ENCODE peak calls at places on chromosomes 12 and 14, in six cellular contexts. One of them, this sample, is unnamed.

GRCh38 chr12:64610660-64611429 is 550 bp downstream of the RASSF3 start:
- DNase-seq in HCT116: no peak
- DNase-seq in GM23248: peak; percentile 76
- DNase-seq in endothelial cell of umbilical vein: peak; percentile 55
- DNase-seq in fibroblast of lung: peak; percentile 57
- DNase-seq in astrocyte: peak; percentile 32
- DNase-seq in this sample: peak; percentile 78

GRCh38 chr14:61561657-61562276 is 133.5 kb upstream of the HIF1A start:
- DNase-seq in GM23248: peak; percentile 96
- DNase-seq in astrocyte: peak; percentile 100
- DNase-seq in HCT116: peak; percentile 82
- DNase-seq in endothelial cell of umbilical vein: peak; percentile 99
- DNase-seq in fibroblast of lung: peak; percentile 100
- DNase-seq in this sample: peak; percentile 99

GRCh38 chr12:105613269-105613668 is 282.8 kb downstream of the C12orf75 start:
- DNase-seq in GM23248: no peak
- DNase-seq in fibroblast of lung: no peak
- DNase-seq in astrocyte: no peak
- DNase-seq in endothelial cell of umbilical vein: no peak
- DNase-seq in HCT116: no peak
- DNase-seq in this sample: no peak

GRCh38 chr14:69170848-69171247 is 17.9 kb upstream of the DCAF5 start:
- DNase-seq in HCT116: no peak
- DNase-seq in fibroblast of lung: peak; percentile 33
- DNase-seq in GM23248: peak; percentile 48
- DNase-seq in endothelial cell of umbilical vein: no peak
- DNase-seq in astrocyte: no peak
- DNase-seq in this sample: no peak

GRCh38 chr12:41970744-41971143 is 173.9 kb downstream of the GXYLT1 start:
- DNase-seq in astrocyte: no peak
- DNase-seq in fibroblast of lung: no peak
- DNase-seq in HCT116: no peak
- DNase-seq in endothelial cell of umbilical vein: no peak
- DNase-seq in GM23248: no peak
- DNase-seq in this sample: no peak

GRCh38 chr14:57834001-57834598 is 31.8 kb downstream of the SLC35F4 start:
- DNase-seq in GM23248: peak; percentile 18
- DNase-seq in fibroblast of lung: peak; percentile 4
- DNase-seq in endothelial cell of umbilical vein: no peak
- DNase-seq in HCT116: no peak
- DNase-seq in astrocyte: no peak
- DNase-seq in this sample: no peak

GRCh38 chr14:22524784-22525161 is 64.3 kb downstream of the DAD1 start:
- DNase-seq in GM23248: no peak
- DNase-seq in HCT116: no peak
- DNase-seq in fibroblast of lung: peak; percentile 75
- DNase-seq in endothelial cell of umbilical vein: no peak
- DNase-seq in astrocyte: peak; percentile 67
- DNase-seq in this sample: no peak

GRCh38 chr12:16509411-16509810 is 96.6 kb downstream of the LMO3 start:
- DNase-seq in astrocyte: no peak
- DNase-seq in GM23248: no peak
- DNase-seq in fibroblast of lung: no peak
- DNase-seq in HCT116: no peak
- DNase-seq in endothelial cell of umbilical vein: no peak
- DNase-seq in this sample: no peak

GRCh38 chr14:104694475-104694950 is 5.1 kb downstream of the INF2 start:
- DNase-seq in fibroblast of lung: no peak
- DNase-seq in endothelial cell of umbilical vein: no peak
- DNase-seq in astrocyte: no peak
- DNase-seq in HCT116: no peak
- DNase-seq in GM23248: no peak
- DNase-seq in this sample: no peak

GRCh38 chr14:78614651-78615050 is 444.5 kb downstream of the NRXN3 start:
- DNase-seq in astrocyte: no peak
- DNase-seq in GM23248: no peak
- DNase-seq in HCT116: no peak
- DNase-seq in endothelial cell of umbilical vein: no peak
- DNase-seq in fibroblast of lung: no peak
- DNase-seq in this sample: no peak

GRCh38 chr12:101040936-101041335 is 169.1 kb downstream of the SLC5A8 start:
- DNase-seq in endothelial cell of umbilical vein: peak; percentile 21
- DNase-seq in HCT116: no peak
- DNase-seq in astrocyte: no peak
- DNase-seq in fibroblast of lung: peak; percentile 5
- DNase-seq in GM23248: peak; percentile 29
- DNase-seq in this sample: no peak

GRCh38 chr12:46386360-46386867 is 13.8 kb upstream of the SLC38A2 start:
- DNase-seq in astrocyte: peak; percentile 98
- DNase-seq in endothelial cell of umbilical vein: peak; percentile 77
- DNase-seq in HCT116: no peak
- DNase-seq in GM23248: peak; percentile 95
- DNase-seq in fibroblast of lung: peak; percentile 98
- DNase-seq in this sample: peak; percentile 88

GRCh38 chr12:108193922-108194321 is 64.8 kb downstream of the WSCD2 start:
- DNase-seq in endothelial cell of umbilical vein: peak; percentile 21
- DNase-seq in astrocyte: no peak
- DNase-seq in GM23248: peak; percentile 47
- DNase-seq in HCT116: peak; percentile 2
- DNase-seq in fibroblast of lung: no peak
- DNase-seq in this sample: no peak

GRCh38 chr14:51094282-51094821 is 553 bp downstream of the TRIM9 start:
- DNase-seq in astrocyte: no peak
- DNase-seq in GM23248: peak; percentile 30
- DNase-seq in fibroblast of lung: peak; percentile 7
- DNase-seq in HCT116: no peak
- DNase-seq in endothelial cell of umbilical vein: no peak
- DNase-seq in this sample: peak; percentile 5

GRCh38 chr12:57176139-57176477 is 28.7 kb upstream of the LRP1-AS start:
- DNase-seq in fibroblast of lung: no peak
- DNase-seq in endothelial cell of umbilical vein: no peak
- DNase-seq in astrocyte: no peak
- DNase-seq in HCT116: no peak
- DNase-seq in GM23248: no peak
- DNase-seq in this sample: no peak

GRCh38 chr12:27505124-27505523 is 18.9 kb upstream of the PPFIBP1 start:
- DNase-seq in GM23248: peak; percentile 83
- DNase-seq in fibroblast of lung: peak; percentile 85
- DNase-seq in HCT116: no peak
- DNase-seq in astrocyte: peak; percentile 79
- DNase-seq in endothelial cell of umbilical vein: no peak
- DNase-seq in this sample: no peak

GRCh38 chr12:9244894-9245293 is 36.7 kb upstream of the PZP start:
- DNase-seq in HCT116: no peak
- DNase-seq in fibroblast of lung: peak; percentile 3
- DNase-seq in endothelial cell of umbilical vein: no peak
- DNase-seq in GM23248: peak; percentile 33
- DNase-seq in astrocyte: no peak
- DNase-seq in this sample: no peak

GRCh38 chr14:66315548-66315947 is 170.6 kb upstream of the CCDC196 start:
- DNase-seq in fibroblast of lung: no peak
- DNase-seq in endothelial cell of umbilical vein: no peak
- DNase-seq in GM23248: no peak
- DNase-seq in astrocyte: no peak
- DNase-seq in HCT116: no peak
- DNase-seq in this sample: no peak

GRCh38 chr14:37147310-37147875 is 25.0 kb downstream of the SLC25A21 start:
- DNase-seq in GM23248: peak; percentile 21
- DNase-seq in astrocyte: peak; percentile 36
- DNase-seq in endothelial cell of umbilical vein: no peak
- DNase-seq in fibroblast of lung: peak; percentile 45
- DNase-seq in HCT116: no peak
- DNase-seq in this sample: no peak

GRCh38 chr12:122393822-122394221 is 28.6 kb downstream of the CLIP1 start:
- DNase-seq in endothelial cell of umbilical vein: no peak
- DNase-seq in astrocyte: no peak
- DNase-seq in GM23248: no peak
- DNase-seq in fibroblast of lung: no peak
- DNase-seq in HCT116: no peak
- DNase-seq in this sample: no peak

GRCh38 chr12:53051058-53051880 is 1.4 kb downstream of the TNS2 start:
- DNase-seq in endothelial cell of umbilical vein: peak; percentile 80
- DNase-seq in HCT116: no peak
- DNase-seq in GM23248: peak; percentile 91
- DNase-seq in astrocyte: no peak
- DNase-seq in fibroblast of lung: peak; percentile 55
- DNase-seq in this sample: peak; percentile 96

GRCh38 chr12:132342322-132342721 is 12.9 kb upstream of the GALNT9 start:
- DNase-seq in endothelial cell of umbilical vein: no peak
- DNase-seq in HCT116: no peak
- DNase-seq in GM23248: peak; percentile 12
- DNase-seq in astrocyte: no peak
- DNase-seq in fibroblast of lung: no peak
- DNase-seq in this sample: no peak

DNA sequence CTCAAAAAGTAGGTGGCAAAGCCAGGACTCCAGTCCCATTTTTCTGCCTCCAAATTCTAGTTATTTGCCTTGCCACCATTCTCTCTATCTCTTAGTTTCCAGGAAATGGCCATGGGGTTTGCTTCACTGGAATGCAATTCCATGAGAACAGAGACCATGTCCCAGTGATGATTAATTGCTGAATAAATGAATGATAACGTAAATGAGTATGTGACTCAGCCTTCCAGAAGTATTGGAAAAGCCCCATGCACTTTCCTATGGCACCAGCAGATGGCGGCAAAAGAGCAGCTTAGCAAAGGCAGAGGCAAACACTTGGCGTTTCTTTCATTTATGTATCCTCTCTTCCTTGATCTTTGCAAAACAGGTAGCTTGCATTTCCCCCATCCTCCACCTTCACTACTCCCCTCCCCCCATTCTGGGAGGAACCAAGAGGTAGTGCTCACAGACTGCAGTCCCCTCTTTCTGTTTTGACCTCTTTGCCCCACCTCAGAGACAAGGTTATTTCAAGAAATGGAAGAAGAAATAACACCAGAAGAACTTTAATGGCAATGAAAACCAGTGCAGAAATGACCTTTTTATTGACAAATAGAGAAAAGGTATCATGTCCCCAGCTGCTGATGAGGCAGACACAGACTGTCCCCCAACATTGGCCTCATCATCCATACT is 21.3 kb downstream of the TBX3 start:
- DNase-seq in astrocyte: peak; percentile 81
- DNase-seq in fibroblast of lung: peak; percentile 85
- DNase-seq in endothelial cell of umbilical vein: peak; percentile 82
- DNase-seq in HCT116: peak; percentile 57
- DNase-seq in GM23248: peak; percentile 89
- DNase-seq in this sample: peak; percentile 86
- H3K4me2 ChIP-seq in astrocyte: peak overlapping the region; percentile 43
- H3K4me2 ChIP-seq in fibroblast of lung: peak overlapping the region; percentile 16
- H3K4me2 ChIP-seq in endothelial cell of umbilical vein: no peak overlapping the region
- H3K4me2 ChIP-seq in HCT116: peak overlapping the region; percentile 31
- H3K4me2 ChIP-seq in GM23248: peak overlapping the region; percentile 32
- H3K4me2 ChIP-seq in this sample: no peak overlapping the region

DNA sequence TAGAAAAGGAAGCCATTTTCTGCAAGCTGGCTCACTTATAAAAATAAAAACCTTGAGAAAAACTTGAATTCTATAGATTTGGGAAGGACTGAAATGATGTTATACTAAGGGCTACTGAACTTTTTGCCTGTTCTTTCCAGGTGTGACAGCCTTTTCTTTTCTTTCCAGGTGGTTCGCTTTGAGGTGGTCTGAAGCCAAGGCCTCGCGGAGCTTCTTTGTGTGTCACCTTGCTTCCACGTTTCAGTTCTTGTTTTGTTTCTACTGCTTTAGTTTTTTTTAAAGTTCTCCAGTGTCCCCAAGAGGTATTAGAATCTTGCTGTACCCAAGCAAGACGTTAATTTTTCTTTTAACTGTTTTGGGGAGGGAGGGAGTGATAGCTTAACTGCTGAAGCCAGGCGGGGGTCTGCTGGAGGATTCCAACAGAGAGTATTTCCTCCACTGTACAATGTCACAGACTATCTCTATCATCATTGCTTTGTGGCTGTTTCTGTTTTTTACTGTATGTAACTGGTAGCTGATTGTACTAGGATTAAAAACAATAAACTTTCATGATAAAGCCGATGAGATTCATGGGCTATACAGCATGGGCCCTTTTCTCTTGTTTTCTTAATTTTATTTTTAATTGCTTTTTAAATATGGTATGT is 40.2 kb downstream of the PROX2 start:
- DNase-seq in endothelial cell of umbilical vein: no peak
- DNase-seq in astrocyte: no peak
- DNase-seq in fibroblast of lung: no peak
- DNase-seq in HCT116: no peak
- DNase-seq in GM23248: no peak
- DNase-seq in this sample: no peak
- H3K4me2 ChIP-seq in endothelial cell of umbilical vein: no peak overlapping the region
- H3K4me2 ChIP-seq in astrocyte: no peak overlapping the region
- H3K4me2 ChIP-seq in fibroblast of lung: no peak overlapping the region
- H3K4me2 ChIP-seq in HCT116: no peak overlapping the region
- H3K4me2 ChIP-seq in GM23248: peak overlapping the region; percentile 10
- H3K4me2 ChIP-seq in this sample: no peak overlapping the region

GRCh38 chr14:98136019-98136418 is 1136.0 kb downstream of the BCL11B start:
- DNase-seq in astrocyte: no peak
- DNase-seq in endothelial cell of umbilical vein: no peak
- DNase-seq in HCT116: no peak
- DNase-seq in GM23248: no peak
- DNase-seq in fibroblast of lung: no peak
- DNase-seq in this sample: no peak

GRCh38 chr14:98136420-98136819 is 1135.6 kb downstream of the BCL11B start:
- DNase-seq in fibroblast of lung: no peak
- DNase-seq in astrocyte: no peak
- DNase-seq in GM23248: no peak
- DNase-seq in endothelial cell of umbilical vein: no peak
- DNase-seq in HCT116: no peak
- DNase-seq in this sample: no peak

GRCh38 chr14:98130691-98131090 is 1141.3 kb downstream of the BCL11B start:
- DNase-seq in astrocyte: peak; percentile 46
- DNase-seq in HCT116: no peak
- DNase-seq in endothelial cell of umbilical vein: no peak
- DNase-seq in fibroblast of lung: peak; percentile 56
- DNase-seq in GM23248: no peak
- DNase-seq in this sample: no peak

GRCh38 chr14:98133806-98134205 is 1138.2 kb downstream of the BCL11B start:
- DNase-seq in GM23248: peak; percentile 2
- DNase-seq in astrocyte: no peak
- DNase-seq in fibroblast of lung: no peak
- DNase-seq in endothelial cell of umbilical vein: no peak
- DNase-seq in HCT116: no peak
- DNase-seq in this sample: no peak

DNA sequence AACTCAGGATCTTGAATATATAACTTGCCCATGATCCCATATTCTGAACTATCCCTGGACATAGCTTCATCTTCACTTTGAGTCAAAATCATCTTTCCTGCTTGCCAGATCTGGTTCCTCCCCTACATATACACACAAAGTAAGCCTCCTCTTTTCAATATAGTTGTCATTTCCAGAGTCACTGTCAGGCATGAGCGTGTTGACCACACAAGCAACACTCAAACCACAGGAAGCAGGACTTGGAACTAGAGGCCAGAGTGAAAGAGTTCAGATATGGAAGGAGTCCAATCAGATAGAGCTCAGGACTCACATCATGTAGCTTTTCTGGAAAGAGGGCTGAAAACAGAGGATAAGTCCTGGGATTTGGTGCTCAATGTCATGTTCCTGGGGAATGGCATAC is 1140.6 kb downstream of the BCL11B start:
- DNase-seq in fibroblast of lung: peak; percentile 75
- DNase-seq in astrocyte: peak; percentile 69
- DNase-seq in endothelial cell of umbilical vein: no peak
- DNase-seq in HCT116: no peak
- DNase-seq in GM23248: no peak
- DNase-seq in this sample: no peak
- H3K4me2 ChIP-seq in fibroblast of lung: no peak overlapping the region
- H3K4me2 ChIP-seq in astrocyte: no peak overlapping the region
- H3K4me2 ChIP-seq in endothelial cell of umbilical vein: no peak overlapping the region
- H3K4me2 ChIP-seq in HCT116: no peak overlapping the region
- H3K4me2 ChIP-seq in GM23248: no peak overlapping the region
- H3K4me2 ChIP-seq in this sample: no peak overlapping the region

GRCh38 chr12:63018273-63018672 is 83.3 kb upstream of the PPM1H start:
- DNase-seq in fibroblast of lung: no peak
- DNase-seq in HCT116: no peak
- DNase-seq in astrocyte: no peak
- DNase-seq in GM23248: no peak
- DNase-seq in endothelial cell of umbilical vein: no peak
- DNase-seq in this sample: no peak
- H3K4me2 ChIP-seq in fibroblast of lung: no peak overlapping the region
- H3K4me2 ChIP-seq in HCT116: no peak overlapping the region
- H3K4me2 ChIP-seq in astrocyte: no peak overlapping the region
- H3K4me2 ChIP-seq in GM23248: no peak overlapping the region
- H3K4me2 ChIP-seq in endothelial cell of umbilical vein: no peak overlapping the region
- H3K4me2 ChIP-seq in this sample: no peak overlapping the region